ENCODE peak calls at places on chromosome 14, in four cellular contexts. V, T, I and X are unnamed samples.

GRCh38 chr14:103123634-103124500 is 606 bp downstream of the TNFAIP2 start:
- DNase-seq in V (peak), T (no peak), I (no peak), X (peak)

GRCh38 chr14:101123639-101124525 is 220.4 kb upstream of the RTL1 start:
- DNase-seq in V (no peak), T (no peak), I (no peak), X (no peak)

GRCh38 chr14:75566752-75567151 is 11.7 kb upstream of the FLVCR2 start:
- DNase-seq in V (no peak), T (no peak), I (no peak), X (no peak)

GRCh38 chr14:93045965-93046695 is 69.6 kb downstream of the ITPK1 start:
- DNase-seq in V (peak), T (no peak), I (no peak), X (no peak)

GRCh38 chr14:101705733-101706508 is 55.6 kb upstream of the PPP2R5C start:
- DNase-seq in V (no peak), T (no peak), I (no peak), X (no peak)

GRCh38 chr14:103103461-103104388 is 9.2 kb downstream of the EXOC3L4 start:
- DNase-seq in V (no peak), T (no peak), I (peak), X (peak)

GRCh38 chr14:101875041-101875725 is 89.2 kb upstream of the DYNC1H1 start:
- DNase-seq in V (no peak), T (no peak), I (no peak), X (no peak)

GRCh38 chr14:91138511-91139359 is 24.9 kb downstream of the DGLUCY start:
- DNase-seq in V (peak), T (no peak), I (peak), X (peak)

GRCh38 chr14:93456356-93456755 is 25.6 kb downstream of the UNC79 start:
- DNase-seq in V (no peak), T (no peak), I (no peak), X (no peak)

DNA sequence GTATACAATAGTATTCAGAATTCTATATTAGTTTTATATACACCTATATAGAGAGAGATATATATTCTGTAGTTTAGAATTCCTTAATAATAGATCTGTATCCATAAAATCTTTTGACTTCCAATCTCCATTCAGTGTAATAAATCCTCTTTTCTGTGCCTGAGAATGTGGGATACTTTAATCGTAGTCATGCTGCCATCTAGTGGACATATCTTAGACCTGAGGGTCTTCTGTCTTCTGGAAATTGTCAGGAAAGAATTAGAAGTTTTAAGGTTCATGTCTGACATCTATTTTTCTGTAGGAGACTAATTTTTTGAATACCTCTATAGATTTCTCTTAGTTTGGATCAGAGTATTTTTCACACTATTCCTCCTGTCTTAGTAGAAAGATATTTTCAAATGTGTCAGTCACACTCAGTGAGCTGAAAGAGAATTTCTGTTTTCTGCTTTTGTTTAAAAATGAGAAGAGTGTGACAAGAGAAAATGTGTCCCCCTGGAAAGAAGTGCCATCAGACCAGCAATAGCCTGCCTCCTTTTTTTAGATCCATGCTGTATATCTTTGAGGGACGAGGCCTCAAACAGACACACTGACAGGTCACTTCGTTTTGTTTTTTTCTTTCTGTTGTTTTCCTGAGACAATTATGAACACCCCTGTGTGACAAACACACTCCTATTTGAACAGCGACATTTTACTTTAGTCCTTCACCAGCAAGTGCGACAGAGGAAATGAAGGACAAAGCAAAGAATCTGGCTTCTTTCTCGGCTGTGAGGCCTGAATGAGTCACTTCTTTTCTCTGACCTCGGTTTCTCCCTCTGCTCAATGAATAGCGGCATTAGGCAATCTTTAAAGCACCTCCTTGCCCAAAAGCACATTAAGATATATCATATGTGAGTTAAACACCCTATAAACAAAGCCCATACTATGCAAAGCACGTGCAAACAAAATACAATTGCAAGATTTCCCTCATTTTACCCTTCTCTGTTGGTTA is 96.3 kb downstream of the GALC start:
- DNase-seq in V (peak), T (no peak), I (peak), X (peak)
- TF ChIP-seq CHD4 in V (no peak), T (no peak), I (no peak), X (no peak)

GRCh38 chr14:68726093-68726695 is 66.7 kb downstream of the ZFP36L1 start:
- DNase-seq in V (peak), T (no peak), I (no peak), X (no peak)

GRCh38 chr14:68724914-68725313 is 68.0 kb downstream of the ZFP36L1 start:
- DNase-seq in V (no peak), T (no peak), I (no peak), X (no peak)

GRCh38 chr14:68728342-68729106 is 64.3 kb downstream of the ZFP36L1 start:
- DNase-seq in V (no peak), T (no peak), I (peak), X (no peak)

GRCh38 chr14:68729556-68729955 is 63.3 kb downstream of the ZFP36L1 start:
- DNase-seq in V (no peak), T (no peak), I (no peak), X (no peak)

DNA sequence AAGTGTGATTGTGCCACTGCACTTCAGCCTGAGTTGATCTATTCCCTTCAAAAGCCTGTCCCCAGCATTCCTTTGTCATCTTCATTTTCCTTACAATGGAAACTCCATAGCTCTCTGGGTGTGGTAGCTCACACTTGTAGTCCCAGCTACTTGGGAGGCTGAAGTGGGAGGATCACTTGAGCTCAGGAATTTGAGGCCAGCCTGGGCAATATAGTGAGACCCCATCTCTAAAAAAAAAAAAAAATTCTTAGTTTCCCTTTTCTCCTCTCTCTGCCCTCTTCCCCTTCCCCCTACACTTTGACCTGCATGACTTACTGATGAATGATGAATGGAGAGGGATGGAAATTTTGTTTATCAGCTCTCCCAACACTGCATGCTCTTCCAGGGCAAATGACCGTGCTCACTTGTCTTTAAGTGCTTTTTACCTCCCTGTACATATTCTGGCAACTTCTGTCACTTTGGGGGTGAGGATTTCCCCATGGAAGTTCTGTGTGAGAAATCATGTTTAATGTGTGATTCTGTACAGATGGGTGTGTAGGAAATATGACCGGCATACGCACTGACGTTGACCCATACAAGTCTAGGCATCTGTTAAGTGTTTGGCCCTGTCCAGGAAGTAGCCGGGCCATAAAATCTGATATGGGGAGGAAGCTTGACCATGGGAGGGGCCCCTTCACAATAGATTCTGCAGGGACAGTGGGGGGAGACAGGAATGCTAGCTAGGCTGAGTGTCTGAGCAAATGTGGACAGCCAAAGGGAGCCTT is 65.4 kb downstream of the ZFP36L1 start:
- DNase-seq in V (peak), T (no peak), I (no peak), X (no peak)
- TF ChIP-seq MYC in V (no peak), T (no peak), I (no peak), X (no peak)

GRCh38 chr14:104866451-104867370 is 1.6 kb downstream of the CEP170B start:
- DNase-seq in V (no peak), T (no peak), I (no peak), X (no peak)

GRCh38 chr14:104867371-104868059 is 2.4 kb downstream of the CEP170B start:
- DNase-seq in V (no peak), T (no peak), I (no peak), X (no peak)

GRCh38 chr14:104865069-104865630 is at the start of gene CEP170B:
- DNase-seq in V (peak), T (no peak), I (no peak), X (peak)

GRCh38 chr14:104864267-104865068 is 600 bp upstream of the CEP170B start:
- DNase-seq in V (peak), T (no peak), I (peak), X (peak)

GRCh38 chr14:104865631-104866441 is 768 bp downstream of the CEP170B start:
- DNase-seq in V (peak), T (no peak), I (no peak), X (peak)
- TF ChIP-seq CHD4 in V (no peak), T (no peak), I (no peak), X (no peak)

DNA sequence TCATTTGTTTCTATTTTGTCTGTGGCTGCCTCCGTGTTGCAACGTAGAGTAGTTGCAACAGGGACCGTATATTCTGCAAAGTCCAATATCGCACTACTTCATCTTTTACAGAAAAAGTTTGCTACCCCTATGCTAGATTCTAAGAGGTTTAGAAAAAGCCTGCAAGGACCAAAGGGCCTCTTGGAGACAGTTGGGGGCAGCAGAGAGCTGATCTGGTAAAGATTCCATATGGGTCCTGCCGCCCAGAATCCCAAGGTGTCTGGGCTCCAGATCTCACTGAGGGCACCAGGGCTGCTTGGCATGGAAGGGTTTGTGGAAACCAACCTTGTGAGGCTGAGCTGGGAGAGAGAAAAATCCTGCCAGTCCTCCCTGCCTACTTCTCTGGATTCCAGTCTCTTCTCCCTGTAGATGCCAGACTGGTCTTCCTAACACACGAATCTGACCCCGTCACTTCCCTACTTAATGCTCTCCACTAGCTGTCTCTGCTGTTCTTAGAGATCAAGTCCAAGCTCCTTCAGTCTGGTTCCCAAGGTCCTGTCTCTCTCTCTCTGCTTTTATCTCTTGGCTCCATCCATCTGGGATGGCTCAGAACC is 74.6 kb downstream of the GLRX5 start:
- DNase-seq in V (peak), T (no peak), I (peak), X (no peak)
- TF ChIP-seq MYC in V (no peak), T (no peak), I (no peak), X (no peak)

DNA sequence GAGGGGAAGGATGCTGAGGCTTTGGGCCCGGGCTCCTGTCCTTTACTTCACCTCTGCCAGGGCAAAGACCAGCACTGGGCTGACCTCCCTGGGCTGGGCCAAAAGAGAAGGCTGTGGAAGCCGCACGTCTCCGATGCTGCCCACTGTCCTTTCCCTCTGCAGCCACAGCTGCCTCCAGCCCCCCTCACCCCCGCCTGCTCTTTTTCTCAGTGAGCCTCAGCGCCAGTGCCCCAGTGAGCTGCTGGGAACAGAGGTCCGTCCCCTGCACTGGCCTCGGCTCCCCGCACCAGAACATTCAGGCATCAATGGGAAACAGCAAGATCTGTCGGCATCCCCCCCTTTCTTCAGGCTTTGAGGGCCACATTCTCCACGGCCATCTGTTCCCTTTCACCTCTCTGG is 398.1 kb downstream of the ZFP36L1 start:
- DNase-seq in V (no peak), T (no peak), I (no peak), X (no peak)
- TF ChIP-seq CHD4 in V (no peak), T (no peak), I (no peak), X (no peak)

DNA sequence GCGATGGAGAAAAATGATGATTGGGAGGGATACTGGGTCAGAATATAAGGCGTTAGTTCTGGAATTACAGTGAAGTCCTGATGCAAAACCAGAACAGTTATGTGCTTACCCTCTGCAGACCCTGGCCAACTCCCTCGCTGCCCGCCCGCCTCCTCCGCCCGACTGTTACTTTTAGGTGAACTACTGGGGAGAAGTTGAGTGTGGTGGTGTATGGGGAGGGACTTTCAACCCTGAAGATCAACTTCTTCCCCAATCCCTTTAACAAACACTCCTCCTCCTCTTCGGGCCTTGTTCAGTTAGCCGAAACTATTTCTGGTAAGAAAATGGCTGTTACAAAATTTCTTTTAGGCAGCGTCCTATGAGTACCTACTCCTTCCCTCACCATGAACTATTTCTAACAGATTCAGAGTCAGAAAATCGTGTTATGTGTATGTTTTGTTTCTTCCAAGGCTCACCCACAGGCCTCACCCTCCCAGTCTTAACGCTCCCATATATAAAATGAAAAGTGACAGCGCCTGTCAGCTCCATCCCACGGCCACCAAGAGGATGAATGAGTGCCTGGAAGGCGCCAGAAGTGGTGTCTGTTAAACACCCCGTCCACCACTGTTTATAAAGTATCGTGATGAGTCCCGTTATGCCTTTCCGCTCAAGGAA is 1.3 kb downstream of the FBXO33 start:
- DNase-seq in V (peak), T (no peak), I (peak), X (no peak)
- TF ChIP-seq MYC in V (no peak), T (no peak), I (no peak), X (no peak)

GRCh38 chr14:42884100-42884499 is 1277.4 kb downstream of the LRFN5 start:
- DNase-seq in V (no peak), T (no peak), I (no peak), X (peak)
- TF ChIP-seq CHD4 in V (no peak), T (no peak), I (no peak), X (no peak)

GRCh38 chr14:97603201-97603600 is 806.0 kb downstream of the VRK1 start:
- DNase-seq in V (no peak), T (no peak), I (no peak), X (no peak)

GRCh38 chr14:97604731-97605130 is 807.5 kb downstream of the VRK1 start:
- DNase-seq in V (no peak), T (no peak), I (no peak), X (no peak)

DNA sequence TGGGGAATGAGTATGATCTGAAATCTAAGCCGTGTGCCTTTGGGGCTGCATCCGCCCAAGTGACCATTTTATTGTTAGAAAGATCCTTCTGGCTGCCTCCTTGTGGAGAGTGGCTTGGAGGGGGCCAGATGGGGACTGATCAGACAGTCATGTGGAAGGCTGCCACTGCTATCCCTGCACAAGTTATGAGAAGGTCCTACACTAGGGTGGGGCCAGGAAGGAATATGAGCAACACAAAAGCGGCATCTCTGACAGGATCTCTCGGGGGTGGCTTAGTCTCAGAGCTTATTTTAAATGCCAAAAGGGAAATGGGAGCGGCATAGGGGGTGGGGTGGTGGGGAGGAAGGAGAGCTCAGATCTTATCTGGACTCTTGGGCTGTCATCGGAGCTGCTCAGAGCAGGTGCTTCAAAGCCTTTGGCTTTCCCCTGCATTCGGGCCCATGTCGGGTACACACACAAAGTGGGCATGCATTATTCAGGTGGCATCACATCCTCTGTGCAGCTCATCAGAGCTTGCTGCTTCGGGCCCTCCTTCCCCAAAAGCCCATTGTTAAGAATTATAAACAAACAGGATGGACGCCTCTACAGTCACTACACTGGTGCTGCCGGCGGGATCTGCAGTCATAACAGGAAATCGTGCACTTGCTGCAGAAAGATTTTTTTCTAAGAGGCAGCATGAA is 805.4 kb downstream of the VRK1 start:
- DNase-seq in V (no peak), T (no peak), I (no peak), X (no peak)
- TF ChIP-seq MYC in V (no peak), T (no peak), I (no peak), X (no peak)

GRCh38 chr14:21309238-21309636 is 29.4 kb downstream of the RPGRIP1 start:
- DNase-seq in V (peak), T (no peak), I (no peak), X (no peak)
- TF ChIP-seq CHD4 in V (no peak), T (no peak), I (no peak), X (no peak)

DNA sequence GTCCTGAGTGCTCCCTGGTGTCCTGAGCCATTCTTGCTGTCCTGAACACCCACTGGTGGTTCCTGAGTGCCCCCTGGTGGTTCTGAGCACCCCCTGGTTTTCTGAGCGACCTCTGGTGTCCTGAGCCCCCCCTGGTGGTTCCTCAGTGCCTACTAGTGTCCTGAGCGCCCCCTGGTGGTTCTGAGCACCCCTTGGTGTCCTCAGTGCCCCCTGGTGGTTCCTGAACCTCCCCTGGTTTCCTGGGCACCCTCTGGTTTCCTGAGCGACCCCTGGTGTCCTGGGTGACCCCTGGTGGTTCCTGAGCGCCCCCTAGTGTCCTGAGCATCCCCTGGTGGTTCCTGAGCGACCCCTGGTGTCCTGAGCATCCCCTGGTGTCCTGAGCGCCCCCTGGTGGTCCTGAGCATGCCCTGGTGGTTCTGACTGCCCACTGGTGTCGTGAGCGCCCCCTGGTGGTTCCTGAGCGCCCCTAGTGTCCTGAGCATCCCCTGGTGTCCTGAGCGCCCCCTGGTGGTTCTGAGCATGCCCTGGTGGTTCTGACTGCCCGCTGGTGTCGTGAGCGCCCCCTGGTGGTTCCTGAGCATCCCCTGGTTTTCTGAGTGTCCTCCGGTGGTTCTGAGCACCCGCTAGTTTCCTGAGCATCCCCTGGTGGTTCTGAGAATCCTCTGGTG is 473.1 kb downstream of the TMEM121 start:
- DNase-seq in V (peak), T (no peak), I (peak), X (peak)
- TF ChIP-seq MYC in V (no peak), T (no peak), I (no peak), X (no peak)